ENCODE peak calls at places on chromosome 10, in ten cellular contexts. K is stimulated activated CD4-positive, alpha-beta T cell treated with anti-CD3 and anti-CD28 coated beads, Interleukin-12 subunit alpha, Interleukin-12 subunit beta, amount 100 ng/mL, for 4 hours; I is activated T-cell treated with anti-CD3 and anti-CD28 coated beads, Interleukin-2, amount 50 U/mL, for 4 hours; D is anterior cingulate cortex; P is T-helper 2 cell; E is fibroblast of pulmonary artery; Q is chondrocyte; U is lower leg skin; N is cardiac fibroblast; W is ELR. H is an unnamed sample.

GRCh38 chr10:26217396-26218105 is 977 bp downstream of the GAD2 start:
- DNase-seq in K (no peak), I (no peak), D (no peak), P (peak; percentile 20), E (no peak), Q (no peak), U (no peak), N (no peak), W (no peak), H (no peak)

GRCh38 chr10:31602541-31603244 is 283.7 kb downstream of the ZEB1 start:
- DNase-seq in K (no peak), I (no peak), D (peak; percentile 42), P (peak; percentile 18), E (peak; percentile 77), Q (no peak), U (peak; percentile 98), N (peak; percentile 81), W (peak; percentile 84), H (peak; percentile 97)

GRCh38 chr10:117860823-117861222 is 185.9 kb downstream of the RAB11FIP2 start:
- DNase-seq in K (no peak), I (no peak), D (no peak), P (peak; percentile 8), E (peak; percentile 25), Q (no peak), U (no peak), N (peak; percentile 18), W (peak; percentile 48), H (no peak)

GRCh38 chr10:81367132-81367531 is 507.9 kb upstream of the NRG3 start:
- DNase-seq in K (no peak), I (no peak), D (no peak), P (no peak), E (no peak), Q (no peak), U (no peak), N (no peak), W (no peak), H (no peak)

GRCh38 chr10:54909165-54909564 is 108.1 kb upstream of the PCDH15 start:
- DNase-seq in K (no peak), I (no peak), D (no peak), P (no peak), E (no peak), Q (no peak), U (peak; percentile 81), N (no peak), W (no peak), H (no peak)

GRCh38 chr10:75724047-75724446 is 292.6 kb downstream of the LRMDA start:
- DNase-seq in K (no peak), I (no peak), D (no peak), P (no peak), E (no peak), Q (no peak), U (no peak), N (no peak), W (no peak), H (no peak)

GRCh38 chr10:131726460-131726861 is 174.3 kb upstream of the PPP2R2D start:
- DNase-seq in K (no peak), I (no peak), D (no peak), P (no peak), E (no peak), Q (no peak), U (peak; percentile 82), N (no peak), W (no peak), H (no peak)

GRCh38 chr10:34656676-34657075 is 158.4 kb downstream of the PARD3 start:
- DNase-seq in K (no peak), I (no peak), D (no peak), P (no peak), E (no peak), Q (no peak), U (no peak), N (no peak), W (no peak), H (no peak)

GRCh38 chr10:90602815-90603600 is 254.8 kb downstream of the HTR7 start:
- DNase-seq in K (no peak), I (no peak), D (no peak), P (no peak), E (peak; percentile 80), Q (no peak), U (no peak), N (peak; percentile 77), W (peak; percentile 40), H (no peak)

GRCh38 chr10:78305311-78305710 is 271.6 kb downstream of the RPS24 start:
- DNase-seq in K (no peak), I (no peak), D (no peak), P (no peak), E (no peak), Q (no peak), U (peak; percentile 64), N (no peak), W (no peak), H (no peak)

GRCh38 chr10:51159841-51160240 is 85.6 kb downstream of the PRKG1 start:
- DNase-seq in K (no peak), I (no peak), D (no peak), P (no peak), E (peak; percentile 10), Q (no peak), U (no peak), N (peak; percentile 23), W (no peak), H (no peak)

GRCh38 chr10:66322261-66322660 is 603.6 kb upstream of the LRRTM3 start:
- DNase-seq in K (no peak), I (no peak), D (no peak), P (no peak), E (no peak), Q (no peak), U (no peak), N (no peak), W (peak; percentile 11), H (no peak)

H was measured in gastrocnemius medialis.